ENCODE peak calls at places on chromosomes 12 and 14, in seven cellular contexts. Y, E, R, L, D, K and O are unnamed samples.
A peak's percentile ranks its signal among the peaks of the same experiment; 100 is the strongest.

GRCh38 chr14:98189077-98189476 is 1082.9 kb downstream of the BCL11B start:
- DNase-seq in Y (no peak), E (peak; percentile 39), R (no peak), L (no peak), D (no peak), K (no peak), O (no peak)

GRCh38 chr12:25023808-25024207 is 74.9 kb upstream of the BCAT1 start:
- DNase-seq in Y (peak; percentile 9), E (no peak), R (no peak), L (no peak), D (no peak), K (no peak), O (no peak)

GRCh38 chr14:102795060-102795925 is 18.0 kb downstream of the TRAF3 start:
- DNase-seq in Y (no peak), E (peak; percentile 19), R (no peak), L (no peak), D (no peak), K (peak; percentile 77), O (no peak)

GRCh38 chr14:51539571-51540037 is 112.1 kb upstream of the FRMD6 start:
- DNase-seq in Y (no peak), E (no peak), R (no peak), L (no peak), D (no peak), K (no peak), O (no peak)

GRCh38 chr12:26334621-26335124 is 139.3 kb downstream of the SSPN start:
- DNase-seq in Y (no peak), E (no peak), R (no peak), L (no peak), D (no peak), K (no peak), O (no peak)

GRCh38 chr14:61350427-61350826 is 29.0 kb downstream of the PRKCH start:
- DNase-seq in Y (no peak), E (no peak), R (no peak), L (no peak), D (no peak), K (no peak), O (no peak)

GRCh38 chr12:75553865-75554555 is 42.6 kb upstream of the KRR1 start:
- DNase-seq in Y (no peak), E (no peak), R (no peak), L (no peak), D (no peak), K (no peak), O (no peak)

GRCh38 chr12:76830456-76830855 is 48.4 kb downstream of the CSRP2 start:
- DNase-seq in Y (no peak), E (no peak), R (no peak), L (no peak), D (no peak), K (no peak), O (no peak)

GRCh38 chr12:81668475-81668874 is 90.7 kb downstream of the PPFIA2 start:
- DNase-seq in Y (no peak), E (no peak), R (no peak), L (no peak), D (no peak), K (no peak), O (no peak)

GRCh38 chr14:88189040-88189839 is 133.8 kb downstream of the KCNK10 start:
- DNase-seq in Y (peak; percentile 48), E (peak; percentile 52), R (peak; percentile 81), L (peak; percentile 70), D (no peak), K (peak; percentile 82), O (peak; percentile 97)

GRCh38 chr14:65461730-65462129 is 49.2 kb downstream of the FUT8 start:
- DNase-seq in Y (no peak), E (no peak), R (no peak), L (no peak), D (no peak), K (no peak), O (no peak)

GRCh38 chr12:50621435-50622304 is 116.9 kb downstream of the DIP2B start:
- DNase-seq in Y (no peak), E (no peak), R (no peak), L (no peak), D (no peak), K (no peak), O (no peak)

GRCh38 chr14:67665886-67666285 is 8.5 kb downstream of the VTI1B start:
- DNase-seq in Y (no peak), E (no peak), R (no peak), L (no peak), D (no peak), K (no peak), O (no peak)

GRCh38 chr12:121365416-121366062 is 13.3 kb upstream of the ANAPC5 start:
- DNase-seq in Y (no peak), E (no peak), R (no peak), L (no peak), D (no peak), K (no peak), O (no peak)

GRCh38 chr12:60174476-60174875 is 578.6 kb downstream of the SLC16A7 start:
- DNase-seq in Y (no peak), E (no peak), R (no peak), L (no peak), D (no peak), K (no peak), O (no peak)

GRCh38 chr14:86420131-86420530 is 890.2 kb downstream of the FLRT2 start:
- DNase-seq in Y (no peak), E (no peak), R (peak; percentile 19), L (no peak), D (no peak), K (no peak), O (peak; percentile 6)

GRCh38 chr12:53058674-53059433 is 9.0 kb downstream of the TNS2 start:
- DNase-seq in Y (no peak), E (no peak), R (no peak), L (peak; percentile 68), D (peak; percentile 70), K (no peak), O (no peak)

GRCh38 chr14:77007975-77008421 is 20.5 kb downstream of the IRF2BPL start:
- DNase-seq in Y (no peak), E (no peak), R (no peak), L (no peak), D (no peak), K (no peak), O (no peak)

GRCh38 chr12:122062832-122063690 is 15.5 kb upstream of the MLXIP start:
- DNase-seq in Y (no peak), E (no peak), R (no peak), L (peak; percentile 72), D (no peak), K (no peak), O (peak; percentile 34)

GRCh38 chr12:90173499-90174197 is 465.0 kb upstream of the ATP2B1 start:
- DNase-seq in Y (no peak), E (no peak), R (peak; percentile 1), L (no peak), D (no peak), K (no peak), O (no peak)

GRCh38 chr12:14403711-14404164 is 38.3 kb downstream of the ATF7IP start:
- DNase-seq in Y (no peak), E (no peak), R (peak; percentile 84), L (no peak), D (no peak), K (no peak), O (peak; percentile 96)

GRCh38 chr14:74509587-74510210 is 16.1 kb downstream of the ISCA2 start:
- DNase-seq in Y (no peak), E (no peak), R (no peak), L (peak; percentile 49), D (peak; percentile 50), K (no peak), O (no peak)

GRCh38 chr14:52998376-52999010 is 47.6 kb upstream of the FERMT2 start:
- DNase-seq in Y (no peak), E (no peak), R (no peak), L (no peak), D (no peak), K (no peak), O (no peak)

GRCh38 chr14:62189698-62190097 is 427.5 kb downstream of the SNAPC1 start:
- DNase-seq in Y (no peak), E (no peak), R (no peak), L (no peak), D (no peak), K (no peak), O (no peak)

GRCh38 chr12:50275545-50275944 is 7.8 kb downstream of the LIMA1 start:
- DNase-seq in Y (no peak), E (no peak), R (no peak), L (no peak), D (no peak), K (no peak), O (no peak)

GRCh38 chr12:88816201-88816600 is 235.9 kb upstream of the KITLG start:
- DNase-seq in Y (no peak), E (no peak), R (no peak), L (no peak), D (no peak), K (no peak), O (no peak)